ENCODE peak calls at places on chromosomes 7 and 10, in eight cellular contexts. F, D, I, O, L, M, P and K are unnamed samples.

GRCh38 chr7:134724606-134725005 is 54.8 kb upstream of the CALD1 start:
- DNase-seq in I (peak; percentile 64), O (no peak), L (no peak), P (no peak), M (peak; percentile 59), F (no peak), D (no peak), K (no peak)

GRCh38 chr7:55130554-55131198 is 111.9 kb downstream of the EGFR start:
- DNase-seq in F (no peak), I (peak; percentile 97), O (no peak), P (no peak), L (no peak), D (peak; percentile 85), M (peak; percentile 96), K (no peak)

GRCh38 chr7:81944103-81944502 is 174.3 kb upstream of the HGF start:
- DNase-seq in O (no peak), M (no peak), P (no peak), D (no peak), I (no peak), F (no peak), L (no peak), K (no peak)

GRCh38 chr10:114767101-114767588 is 54.4 kb upstream of the FHIP2A start:
- DNase-seq in L (no peak), M (peak; percentile 72), O (no peak), F (no peak), D (no peak), P (no peak), I (peak; percentile 26), K (no peak)

GRCh38 chr10:92024700-92025099 is 101.1 kb downstream of the BTAF1 start:
- DNase-seq in L (no peak), O (no peak), I (no peak), D (no peak), M (peak; percentile 10), F (no peak), P (no peak), K (no peak)

GRCh38 chr7:42099837-42100508 is 137.0 kb downstream of the GLI3 start:
- DNase-seq in M (no peak), D (no peak), I (peak; percentile 45), L (no peak), P (no peak), F (no peak), O (no peak), K (no peak)

GRCh38 chr10:87842220-87842641 is 21.1 kb downstream of the KLLN start:
- DNase-seq in P (no peak), F (no peak), L (no peak), O (no peak), I (no peak), M (peak; percentile 81), D (no peak), K (no peak)

GRCh38 chr10:49397036-49397999 is 1.4 kb upstream of the DRGX start:
- DNase-seq in M (no peak), P (no peak), O (no peak), L (no peak), D (no peak), F (no peak), I (no peak), K (no peak)

GRCh38 chr7:45975367-45975766 is 54.3 kb upstream of the IGFBP3 start:
- DNase-seq in L (no peak), O (no peak), F (no peak), I (peak; percentile 35), P (no peak), D (no peak), M (peak; percentile 10), K (no peak)

GRCh38 chr7:18680576-18680975 is 185.0 kb downstream of the HDAC9 start:
- DNase-seq in P (no peak), I (peak; percentile 67), L (no peak), F (no peak), D (no peak), O (no peak), M (no peak), K (no peak)

GRCh38 chr7:151818674-151819519 is 58.0 kb downstream of the PRKAG2 start:
- DNase-seq in I (no peak), L (peak; percentile 42), M (no peak), O (no peak), P (no peak), F (no peak), D (peak; percentile 67), K (no peak)

GRCh38 chr10:66931949-66932343 is 6.1 kb downstream of the LRRTM3 start:
- DNase-seq in L (no peak), D (no peak), F (no peak), P (no peak), M (no peak), I (no peak), O (no peak), K (no peak)

GRCh38 chr10:113126506-113127192 is 176.6 kb downstream of the TCF7L2 start:
- DNase-seq in F (peak; percentile 75), L (peak; percentile 53), I (peak; percentile 65), M (peak; percentile 82), O (no peak), D (peak; percentile 90), P (peak; percentile 26), K (peak; percentile 12)

GRCh38 chr10:25682203-25682950 is 251.7 kb upstream of the MYO3A start:
- DNase-seq in P (no peak), O (no peak), L (no peak), I (peak; percentile 59), D (no peak), M (peak; percentile 2), F (peak; percentile 21), K (no peak)